ENCODE peak calls at places on chromosomes 13 and 19, in six cellular contexts. W is endothelial cell of umbilical vein, S is mammary epithelial cell, X is fibroblast of lung, A is IMR-90, C is colonic mucosa. Y is an unnamed sample.
A peak's percentile ranks its signal among the peaks of the same experiment; 100 is the strongest.

GRCh38 chr13:73303858-73304257 is 245.1 kb downstream of the KLF5 start:
- DNase-seq in C (no peak), S (peak; percentile 92), W (no peak), X (no peak), A (peak; percentile 75), Y (no peak)

GRCh38 chr19:6613711-6614110 is 22.8 kb upstream of the CD70 start:
- DNase-seq in S (peak; percentile 68), W (peak; percentile 38), X (no peak), C (no peak), A (no peak), Y (no peak)

GRCh38 chr19:32661318-32661717 is 13.7 kb downstream of the ANKRD27 start:
- DNase-seq in X (no peak), A (no peak), W (no peak), C (no peak), S (no peak), Y (no peak)

GRCh38 chr13:113192902-113193301 is 15.6 kb downstream of the PCID2 start:
- DNase-seq in C (no peak), S (peak; percentile 56), A (peak; percentile 88), W (no peak), X (peak; percentile 85), Y (no peak)

GRCh38 chr13:58619396-58620113 is 988.0 kb downstream of the PCDH17 start:
- DNase-seq in S (no peak), W (no peak), A (no peak), C (no peak), X (no peak), Y (no peak)

GRCh38 chr13:46173656-46174055 is 8.3 kb downstream of the LCP1 start:
- DNase-seq in S (no peak), A (no peak), W (no peak), C (no peak), X (no peak), Y (no peak)

GRCh38 chr19:6161271-6161850 is 25.9 kb downstream of the ACSBG2 start:
- DNase-seq in C (peak; percentile 21), S (peak; percentile 9), A (no peak), X (no peak), W (peak; percentile 7), Y (peak; percentile 76)

GRCh38 chr13:77477299-77477848 is 58.1 kb upstream of the SCEL start:
- DNase-seq in C (no peak), X (no peak), W (no peak), S (no peak), A (no peak), Y (no peak)

GRCh38 chr13:35964764-35965163 is 166.4 kb downstream of the DCLK1 start:
- DNase-seq in S (no peak), C (no peak), X (peak; percentile 95), A (peak; percentile 68), W (peak; percentile 24), Y (no peak)

GRCh38 chr13:71874490-71874889 is 7.5 kb upstream of the DACH1 start:
- DNase-seq in A (no peak), X (no peak), S (no peak), W (no peak), C (peak; percentile 28), Y (no peak)

GRCh38 chr13:35472308-35473008 is 4.0 kb downstream of the MAB21L1 start:
- DNase-seq in A (no peak), W (no peak), S (no peak), C (no peak), X (no peak), Y (peak; percentile 41)

GRCh38 chr13:110015253-110015652 is 228.9 kb upstream of the IRS2 start:
- DNase-seq in W (no peak), S (peak; percentile 56), A (peak; percentile 43), C (no peak), X (peak; percentile 55), Y (no peak)

GRCh38 chr19:37691881-37692504 is 27.6 kb downstream of the ZNF607 start:
- DNase-seq in S (peak; percentile 39), X (peak; percentile 95), C (peak; percentile 82), A (peak; percentile 80), W (peak; percentile 90), Y (peak; percentile 94)

GRCh38 chr13:76735641-76736040 is 150.6 kb downstream of the KCTD12 start:
- DNase-seq in C (no peak), S (no peak), X (no peak), W (no peak), A (no peak), Y (no peak)

GRCh38 chr13:42395066-42395821 is 123.3 kb downstream of the AKAP11 start:
- DNase-seq in W (no peak), S (no peak), C (no peak), X (no peak), A (no peak), Y (no peak)

GRCh38 chr13:41085961-41086360 is 24.7 kb downstream of the WBP4 start:
- DNase-seq in C (no peak), S (no peak), W (no peak), X (no peak), A (no peak), Y (no peak)

GRCh38 chr13:113736258-113736731 is 22.7 kb upstream of the TMEM255B start:
- DNase-seq in A (no peak), W (no peak), C (peak; percentile 57), X (no peak), S (no peak), Y (peak; percentile 20)

GRCh38 chr19:325937-326565 is 18.5 kb downstream of the MIER2 start:
- DNase-seq in S (no peak), A (no peak), X (no peak), C (no peak), W (no peak), Y (peak; percentile 69)

GRCh38 chr19:10682397-10683063 is 18.7 kb upstream of the QTRT1 start:
- DNase-seq in A (no peak), C (no peak), S (no peak), X (no peak), W (no peak), Y (no peak)

GRCh38 chr19:52398091-52398461 is 427 bp downstream of the ZNF528 start:
- DNase-seq in W (no peak), C (peak; percentile 21), X (no peak), A (peak; percentile 1), S (no peak), Y (no peak)

GRCh38 chr19:3852614-3853254 is 16.1 kb downstream of the ZFR2 start:
- DNase-seq in X (peak; percentile 83), C (peak; percentile 41), W (peak; percentile 30), S (peak; percentile 95), A (peak; percentile 60), Y (no peak)

GRCh38 chr13:46617885-46618284 is 64.9 kb downstream of the LRCH1 start:
- DNase-seq in W (no peak), X (no peak), S (no peak), C (no peak), A (no peak), Y (no peak)

DNA sequence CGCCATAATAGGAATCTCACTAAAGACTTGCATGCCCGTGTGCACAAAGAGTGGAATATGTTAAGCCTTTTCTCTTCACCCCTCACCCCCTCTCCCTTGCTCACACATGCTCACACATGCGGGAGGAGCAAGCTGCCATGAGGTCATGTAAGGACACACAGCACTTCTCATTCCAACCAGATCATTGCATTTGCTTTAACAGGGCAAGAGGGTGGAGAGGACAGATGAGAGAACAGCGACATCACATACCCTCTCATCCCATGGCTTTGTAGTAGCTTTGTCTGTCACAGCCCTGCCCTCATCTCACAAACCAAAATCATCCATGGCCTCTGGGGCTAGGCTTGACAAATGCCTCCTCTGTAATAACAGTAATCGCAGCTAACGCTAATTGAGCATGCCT is 145.6 kb upstream of the FRY start:
- DNase-seq in S (no peak), C (no peak), A (peak; percentile 4), W (no peak), X (peak; percentile 40), Y (no peak)
- TF ChIP-seq CTCF in S (no peak), C (no peak), A (no peak), W (no peak), X (no peak), Y (no peak)

DNA sequence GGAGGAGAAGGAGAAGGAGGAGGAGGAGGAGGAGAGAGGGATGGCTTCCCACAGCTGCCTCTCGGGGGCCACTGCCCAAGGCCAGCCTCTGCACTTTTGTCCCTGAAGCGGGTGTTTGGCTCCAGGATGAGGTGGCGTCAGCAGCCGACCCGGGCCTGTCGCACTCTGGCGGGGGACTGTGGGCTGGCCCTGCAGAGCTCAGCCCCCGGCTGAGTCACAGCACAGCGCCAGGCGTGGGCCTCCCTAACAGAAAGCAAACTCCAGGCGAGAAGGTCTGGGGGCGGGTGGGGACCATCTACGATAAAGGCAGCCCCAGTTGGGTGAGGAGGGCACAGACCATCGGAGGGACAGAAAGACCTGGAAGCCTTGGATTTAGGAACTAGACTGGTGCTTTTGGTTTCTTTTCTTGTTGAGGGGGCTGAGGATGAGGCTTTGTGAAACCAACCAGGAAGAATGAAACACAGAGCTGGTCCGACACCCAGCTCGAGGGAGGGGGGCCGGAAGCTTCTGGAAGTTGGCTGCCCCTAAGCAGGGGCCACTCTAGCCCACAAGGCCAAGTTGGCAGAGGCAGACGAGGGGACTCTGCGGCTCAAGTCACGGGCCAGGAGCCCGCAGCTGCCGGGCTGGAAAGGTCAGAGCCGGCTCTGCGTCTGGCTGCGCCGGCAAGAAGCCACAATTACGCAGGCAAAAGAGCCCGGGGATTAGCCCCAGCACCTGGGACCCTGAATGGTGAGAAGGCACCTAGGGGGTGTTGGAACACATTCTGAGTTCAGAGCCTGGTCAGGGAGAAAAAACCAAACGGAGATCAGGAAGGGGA is 18.2 kb downstream of the LSM4 start:
- DNase-seq in S (peak; percentile 48), C (peak; percentile 67), W (peak; percentile 83), A (peak; percentile 83), X (peak; percentile 88), Y (peak; percentile 97)
- H3K4me1 ChIP-seq in S (peaks cover 28% of the 10 kb centered on the region), C (peaks cover 4% of the 10 kb centered on the region), W (peaks cover 21% of the 10 kb centered on the region), A (peaks cover 22% of the 10 kb centered on the region), X (peaks cover 30% of the 10 kb centered on the region), Y (peaks cover 30% of the 10 kb centered on the region)

GRCh38 chr19:2219726-2220125 is 16.4 kb downstream of the PLEKHJ1 start:
- DNase-seq in S (no peak), X (no peak), C (no peak), A (no peak), W (no peak), Y (no peak)
- H3K9ac ChIP-seq in S (no peak overlapping the region), X (no peak overlapping the region), C (no peak overlapping the region), A (no peak overlapping the region), W (no peak overlapping the region), Y (no peak overlapping the region)

DNA sequence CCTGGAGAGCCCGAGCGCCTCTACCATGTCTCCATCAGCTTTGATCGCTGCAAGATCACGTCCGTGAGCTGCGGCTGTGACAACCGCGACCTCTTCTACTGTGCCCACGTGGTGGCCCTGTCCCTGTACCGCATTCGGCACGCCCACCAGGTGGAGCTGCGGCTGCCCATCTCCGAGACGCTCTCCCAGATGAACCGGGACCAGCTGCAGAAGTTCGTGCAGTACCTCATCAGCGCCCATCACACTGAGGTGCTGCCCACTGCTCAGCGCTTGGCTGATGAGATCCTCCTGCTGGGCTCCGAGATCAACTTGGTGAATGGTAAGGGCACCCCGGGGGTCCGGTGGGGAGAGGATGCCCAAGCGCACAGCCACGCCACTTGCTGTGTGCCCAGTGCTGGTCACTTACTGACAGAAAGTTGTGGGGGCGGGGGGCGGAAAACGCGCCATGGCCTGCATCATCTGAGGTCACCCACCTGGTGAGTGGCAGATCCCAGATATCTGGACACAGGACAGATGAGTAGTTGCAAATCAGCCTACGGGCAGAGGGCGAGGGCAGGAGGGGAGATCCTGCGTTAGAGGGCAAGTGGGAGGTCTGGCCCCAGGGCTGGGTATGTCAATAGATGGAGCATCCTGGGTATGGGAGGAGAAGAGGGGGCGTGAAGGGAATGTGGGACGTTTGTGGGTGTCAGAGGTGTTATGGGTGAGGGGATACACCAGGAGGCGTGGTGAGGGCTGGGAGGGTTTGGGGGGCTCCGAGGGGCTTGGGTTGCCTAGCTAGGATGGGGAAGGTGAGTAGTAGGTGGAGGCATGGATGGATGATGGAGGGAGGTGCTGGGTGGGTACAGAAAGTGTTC is 9.8 kb downstream of the ZSWIM4 start:
- DNase-seq in A (no peak), C (no peak), S (no peak), X (no peak), W (no peak), Y (no peak)
- TF ChIP-seq CTCF in A (peak; percentile 15), C (no peak), S (peak; percentile 24), X (peak; percentile 29), W (no peak), Y (no peak)